ENCODE peak calls at places on chromosome 19, in four cellular contexts. M is thyroid gland, J is tibial nerve, I is transverse colon. H is an unnamed sample.

GRCh38 chr19:8209111-8209964 is at the start of gene CERS4:
- DNase-seq in M (peak), J (peak), I (peak), H (peak)

GRCh38 chr19:40739030-40739839 is 11.0 kb downstream of the ACTMAP start:
- DNase-seq in M (no peak), J (no peak), I (no peak), H (no peak)

GRCh38 chr19:50875795-50876422 is 2.7 kb downstream of the KLK2 start:
- DNase-seq in M (no peak), J (no peak), I (no peak), H (no peak)

GRCh38 chr19:13195678-13196077 is 45.5 kb downstream of the IER2 start:
- DNase-seq in M (peak), J (no peak), I (peak), H (no peak)

GRCh38 chr19:4352701-4353121 is 9.3 kb downstream of the MPND start:
- DNase-seq in M (peak), J (peak), I (no peak), H (no peak)

GRCh38 chr19:39209196-39209595 is 5.1 kb upstream of the SYCN start:
- DNase-seq in M (no peak), J (no peak), I (no peak), H (no peak)

GRCh38 chr19:37468961-37469777 is at the start of gene ZNF570:
- DNase-seq in M (peak), J (peak), I (peak), H (peak)

GRCh38 chr19:37953576-37954303 is 46.7 kb downstream of the SIPA1L3 start:
- DNase-seq in M (no peak), J (no peak), I (no peak), H (peak)

GRCh38 chr19:42850981-42851717 is 28.4 kb downstream of the PSG1 start:
- DNase-seq in M (no peak), J (peak), I (peak), H (peak)

GRCh38 chr19:38266981-38267597 is 2.7 kb downstream of the SPINT2 start:
- DNase-seq in M (peak), J (no peak), I (peak), H (no peak)

GRCh38 chr19:17394891-17395415 is 957 bp upstream of the CCDC194 start:
- DNase-seq in M (peak), J (peak), I (peak), H (no peak)

GRCh38 chr19:43474986-43475705 is 9.7 kb upstream of the LYPD3 start:
- DNase-seq in M (peak), J (peak), I (peak), H (peak)

GRCh38 chr19:51020988-51021651 is 1.6 kb upstream of the KLK10 start:
- DNase-seq in M (peak), J (peak), I (no peak), H (no peak)

GRCh38 chr19:51272183-51272817 is 21.4 kb downstream of the SIGLECL1 start:
- DNase-seq in M (no peak), J (no peak), I (no peak), H (no peak)

GRCh38 chr19:33823341-33823740 is 26.7 kb downstream of the KCTD15 start:
- DNase-seq in M (no peak), J (no peak), I (no peak), H (no peak)

GRCh38 chr19:8569066-8569761 is 8.0 kb downstream of the MYO1F start:
- DNase-seq in M (peak), J (peak), I (peak), H (peak)

GRCh38 chr19:571127-571974 is 1.0 kb upstream of the BSG start:
- DNase-seq in M (peak), J (no peak), I (peak), H (no peak)

GRCh38 chr19:12720851-12721655 is 2.7 kb downstream of the TNPO2 start:
- DNase-seq in M (peak), J (no peak), I (peak), H (no peak)

GRCh38 chr19:29841209-29841558 is 29.4 kb downstream of the CCNE1 start:
- DNase-seq in M (no peak), J (no peak), I (no peak), H (no peak)

GRCh38 chr19:5691930-5692784 is 2.1 kb downstream of the RPL36 start:
- DNase-seq in M (no peak), J (no peak), I (no peak), H (no peak)

GRCh38 chr19:12936582-12936981 is 1.8 kb upstream of the CALR start:
- DNase-seq in M (no peak), J (no peak), I (no peak), H (no peak)

GRCh38 chr19:4678881-4679379 is 8.8 kb upstream of the MYDGF start:
- DNase-seq in M (no peak), J (no peak), I (no peak), H (no peak)

GRCh38 chr19:18514800-18515682 is 6.8 kb downstream of the ELL start:
- DNase-seq in M (peak), J (peak), I (peak), H (no peak)

GRCh38 chr19:14440049-14440448 is 6.9 kb downstream of the PKN1 start:
- DNase-seq in M (peak), J (peak), I (peak), H (peak)

GRCh38 chr19:801030-801860 is 4.0 kb downstream of the PTBP1 start:
- DNase-seq in M (peak), J (no peak), I (peak), H (peak)

GRCh38 chr19:12606796-12607195 is 3.8 kb downstream of the ZNF490 start:
- DNase-seq in M (no peak), J (no peak), I (no peak), H (no peak)

GRCh38 chr19:9078651-9079050 is 8.2 kb upstream of the OR1M1 start:
- DNase-seq in M (no peak), J (no peak), I (no peak), H (no peak)

GRCh38 chr19:16368385-16369305 is 44.0 kb downstream of the KLF2 start:
- DNase-seq in M (no peak), J (no peak), I (no peak), H (no peak)

GRCh38 chr19:49327878-49328544 is 3.0 kb upstream of the SLC6A16 start:
- DNase-seq in M (no peak), J (no peak), I (no peak), H (no peak)

GRCh38 chr19:31372245-31372781 is 23.1 kb upstream of the TSHZ3 start:
- DNase-seq in M (no peak), J (no peak), I (no peak), H (no peak)

GRCh38 chr19:33437351-33438015 is 64.0 kb downstream of the CEBPG start:
- DNase-seq in M (no peak), J (no peak), I (no peak), H (no peak)

GRCh38 chr19:5818594-5818993 is 13.7 kb downstream of the NRTN start:
- DNase-seq in M (no peak), J (no peak), I (no peak), H (no peak)

GRCh38 chr19:32372726-32373613 is 27.6 kb downstream of the ZNF507 start:
- DNase-seq in M (no peak), J (no peak), I (no peak), H (no peak)

GRCh38 chr19:44807652-44808462 is 1.0 kb upstream of the BCAM start:
- DNase-seq in M (peak), J (peak), I (peak), H (no peak)

GRCh38 chr19:56637976-56638555 is 4.9 kb upstream of the SMIM17 start:
- DNase-seq in M (peak), J (peak), I (no peak), H (no peak)

GRCh38 chr19:681029-681626 is 4.9 kb downstream of the FSTL3 start:
- DNase-seq in M (peak), J (no peak), I (peak), H (no peak)

GRCh38 chr19:17555929-17556813 is 722 bp downstream of the COLGALT1 start:
- DNase-seq in M (peak), J (peak), I (peak), H (peak)

DNA sequence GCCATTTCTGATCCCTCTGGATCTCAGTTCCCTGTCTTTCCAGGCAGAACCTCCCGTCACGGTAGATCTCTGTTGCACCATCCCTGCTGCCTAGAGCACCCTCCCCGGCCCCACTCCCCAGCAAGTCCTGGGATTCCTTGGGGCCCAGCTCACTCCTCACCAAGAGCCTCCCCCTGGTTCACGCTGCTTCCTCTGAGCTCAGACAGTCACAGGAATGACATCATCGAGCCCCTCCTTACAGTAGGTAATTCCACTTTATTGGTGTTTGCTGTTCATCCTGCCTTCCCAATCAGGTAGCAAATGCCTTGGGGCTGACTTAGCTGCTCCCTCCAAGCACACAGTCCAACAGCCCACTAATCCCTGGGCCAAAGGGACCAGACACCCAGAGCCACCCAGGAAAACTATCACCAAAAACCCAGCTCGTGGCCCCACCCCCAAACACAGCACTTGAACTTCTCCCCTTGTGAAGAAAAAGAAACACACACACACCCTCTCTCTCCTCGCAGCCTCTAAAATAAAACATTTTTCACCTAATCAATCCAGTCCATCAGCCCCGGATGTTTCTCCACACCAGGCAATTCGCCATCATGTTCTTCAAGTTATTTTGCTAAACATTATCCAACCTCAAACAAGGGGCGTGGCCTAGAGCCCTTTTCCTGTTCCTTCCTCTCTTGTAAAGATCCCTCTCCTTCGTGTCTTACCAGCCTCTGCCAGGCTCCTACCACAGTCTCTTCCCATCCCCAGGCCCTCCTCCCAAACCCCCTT is 2.5 kb downstream of the NAPA start:
- DNase-seq in M (peak), J (peak), I (peak), H (no peak)
- H3K27ac ChIP-seq in M (peak), J (peak), I (peak), H (peak)

GRCh38 chr19:1861599-1862031 is 1.8 kb downstream of the KLF16 start:
- DNase-seq in M (no peak), J (no peak), I (no peak), H (no peak)
- H3K27ac ChIP-seq in M (no peak), J (peak), I (peak), H (no peak)

GRCh38 chr19:36003284-36003683 is 5.3 kb downstream of the SYNE4 start:
- DNase-seq in M (no peak), J (no peak), I (no peak), H (no peak)
- H3K27ac ChIP-seq in M (no peak), J (no peak), I (no peak), H (no peak)

GRCh38 chr19:10288662-10289166 is 1.0 kb upstream of the ICAM5 start:
- DNase-seq in M (no peak), J (no peak), I (peak), H (no peak)
- H3K27ac ChIP-seq in M (no peak), J (no peak), I (no peak), H (no peak)

H was measured in ascending aorta.